ENCODE peak calls at places on chromosomes 2 and 18, in seven cellular contexts. One of them, this sample, is unnamed.

GRCh38 chr2:207408086-207408794 is 121.5 kb upstream of the CREB1 start:
- DNase-seq in stimulated activated CD8-positive, alpha-beta memory T cell treated with anti-CD3 and anti-CD28 coated beads, Interleukin-4, amount 100 ng/mL, for 4 hours: no peak
- DNase-seq in T-helper 9 cell: no peak
- DNase-seq in M059J: peak; percentile 68
- DNase-seq in HepG2: peak; percentile 32
- DNase-seq in OCI-M1: no peak
- DNase-seq in CD4-positive, alpha-beta memory T cell: no peak
- DNase-seq in this sample: peak; percentile 56

GRCh38 chr18:41972067-41973000 is 17.3 kb downstream of the PIK3C3 start:
- DNase-seq in stimulated activated CD8-positive, alpha-beta memory T cell treated with anti-CD3 and anti-CD28 coated beads, Interleukin-4, amount 100 ng/mL, for 4 hours: no peak
- DNase-seq in T-helper 9 cell: no peak
- DNase-seq in M059J: peak; percentile 10
- DNase-seq in HepG2: no peak
- DNase-seq in OCI-M1: peak; percentile 51
- DNase-seq in CD4-positive, alpha-beta memory T cell: no peak
- DNase-seq in this sample: no peak

GRCh38 chr2:180033993-180034894 is 27.1 kb upstream of the CWC22 start:
- DNase-seq in stimulated activated CD8-positive, alpha-beta memory T cell treated with anti-CD3 and anti-CD28 coated beads, Interleukin-4, amount 100 ng/mL, for 4 hours: no peak
- DNase-seq in T-helper 9 cell: no peak
- DNase-seq in M059J: peak; percentile 67
- DNase-seq in HepG2: no peak
- DNase-seq in OCI-M1: peak; percentile 92
- DNase-seq in CD4-positive, alpha-beta memory T cell: no peak
- DNase-seq in this sample: no peak

GRCh38 chr18:36035253-36035652 is 32.1 kb downstream of the RPRD1A start:
- DNase-seq in stimulated activated CD8-positive, alpha-beta memory T cell treated with anti-CD3 and anti-CD28 coated beads, Interleukin-4, amount 100 ng/mL, for 4 hours: no peak
- DNase-seq in T-helper 9 cell: no peak
- DNase-seq in M059J: peak; percentile 70
- DNase-seq in HepG2: no peak
- DNase-seq in OCI-M1: no peak
- DNase-seq in CD4-positive, alpha-beta memory T cell: no peak
- DNase-seq in this sample: no peak

GRCh38 chr2:37776487-37776886 is 105.0 kb upstream of the CDC42EP3 start:
- DNase-seq in stimulated activated CD8-positive, alpha-beta memory T cell treated with anti-CD3 and anti-CD28 coated beads, Interleukin-4, amount 100 ng/mL, for 4 hours: no peak
- DNase-seq in T-helper 9 cell: no peak
- DNase-seq in M059J: peak; percentile 99
- DNase-seq in HepG2: no peak
- DNase-seq in OCI-M1: no peak
- DNase-seq in CD4-positive, alpha-beta memory T cell: no peak
- DNase-seq in this sample: no peak

GRCh38 chr2:172434821-172435607 is 7.6 kb downstream of the ITGA6 start:
- DNase-seq in stimulated activated CD8-positive, alpha-beta memory T cell treated with anti-CD3 and anti-CD28 coated beads, Interleukin-4, amount 100 ng/mL, for 4 hours: peak; percentile 27
- DNase-seq in T-helper 9 cell: no peak
- DNase-seq in M059J: peak; percentile 70
- DNase-seq in HepG2: no peak
- DNase-seq in OCI-M1: peak; percentile 55
- DNase-seq in CD4-positive, alpha-beta memory T cell: peak; percentile 86
- DNase-seq in this sample: no peak

GRCh38 chr18:48325115-48325670 is 84.0 kb downstream of the ZBTB7C start:
- DNase-seq in stimulated activated CD8-positive, alpha-beta memory T cell treated with anti-CD3 and anti-CD28 coated beads, Interleukin-4, amount 100 ng/mL, for 4 hours: no peak
- DNase-seq in T-helper 9 cell: no peak
- DNase-seq in M059J: no peak
- DNase-seq in HepG2: no peak
- DNase-seq in OCI-M1: no peak
- DNase-seq in CD4-positive, alpha-beta memory T cell: no peak
- DNase-seq in this sample: no peak

GRCh38 chr2:66523990-66524389 is 89.1 kb downstream of the MEIS1 start:
- DNase-seq in stimulated activated CD8-positive, alpha-beta memory T cell treated with anti-CD3 and anti-CD28 coated beads, Interleukin-4, amount 100 ng/mL, for 4 hours: no peak
- DNase-seq in T-helper 9 cell: no peak
- DNase-seq in M059J: no peak
- DNase-seq in HepG2: no peak
- DNase-seq in OCI-M1: no peak
- DNase-seq in CD4-positive, alpha-beta memory T cell: no peak
- DNase-seq in this sample: no peak

GRCh38 chr2:42317486-42317885 is 43.5 kb downstream of the COX7A2L start:
- DNase-seq in stimulated activated CD8-positive, alpha-beta memory T cell treated with anti-CD3 and anti-CD28 coated beads, Interleukin-4, amount 100 ng/mL, for 4 hours: no peak
- DNase-seq in T-helper 9 cell: no peak
- DNase-seq in M059J: no peak
- DNase-seq in HepG2: no peak
- DNase-seq in OCI-M1: no peak
- DNase-seq in CD4-positive, alpha-beta memory T cell: no peak
- DNase-seq in this sample: no peak

GRCh38 chr2:197909377-197909776 is 105.0 kb downstream of the PLCL1 start:
- DNase-seq in stimulated activated CD8-positive, alpha-beta memory T cell treated with anti-CD3 and anti-CD28 coated beads, Interleukin-4, amount 100 ng/mL, for 4 hours: no peak
- DNase-seq in T-helper 9 cell: no peak
- DNase-seq in M059J: peak; percentile 4
- DNase-seq in HepG2: no peak
- DNase-seq in OCI-M1: no peak
- DNase-seq in CD4-positive, alpha-beta memory T cell: no peak
- DNase-seq in this sample: no peak

GRCh38 chr2:6724572-6725140 is 141.1 kb downstream of the CMPK2 start:
- DNase-seq in stimulated activated CD8-positive, alpha-beta memory T cell treated with anti-CD3 and anti-CD28 coated beads, Interleukin-4, amount 100 ng/mL, for 4 hours: no peak
- DNase-seq in T-helper 9 cell: no peak
- DNase-seq in M059J: no peak
- DNase-seq in HepG2: no peak
- DNase-seq in OCI-M1: no peak
- DNase-seq in CD4-positive, alpha-beta memory T cell: no peak
- DNase-seq in this sample: no peak

GRCh38 chr2:195202163-195202845 is 454.7 kb upstream of the SLC39A10 start:
- DNase-seq in stimulated activated CD8-positive, alpha-beta memory T cell treated with anti-CD3 and anti-CD28 coated beads, Interleukin-4, amount 100 ng/mL, for 4 hours: no peak
- DNase-seq in T-helper 9 cell: no peak
- DNase-seq in M059J: peak; percentile 61
- DNase-seq in HepG2: no peak
- DNase-seq in OCI-M1: no peak
- DNase-seq in CD4-positive, alpha-beta memory T cell: peak; percentile 20
- DNase-seq in this sample: no peak

GRCh38 chr2:128347701-128348504 is 29.2 kb upstream of the HS6ST1 start:
- DNase-seq in stimulated activated CD8-positive, alpha-beta memory T cell treated with anti-CD3 and anti-CD28 coated beads, Interleukin-4, amount 100 ng/mL, for 4 hours: no peak
- DNase-seq in T-helper 9 cell: no peak
- DNase-seq in M059J: peak; percentile 69
- DNase-seq in HepG2: no peak
- DNase-seq in OCI-M1: no peak
- DNase-seq in CD4-positive, alpha-beta memory T cell: no peak
- DNase-seq in this sample: peak; percentile 74

GRCh38 chr2:129437775-129438174 is 541.7 kb upstream of the RAB6C start:
- DNase-seq in stimulated activated CD8-positive, alpha-beta memory T cell treated with anti-CD3 and anti-CD28 coated beads, Interleukin-4, amount 100 ng/mL, for 4 hours: no peak
- DNase-seq in T-helper 9 cell: no peak
- DNase-seq in M059J: no peak
- DNase-seq in HepG2: no peak
- DNase-seq in OCI-M1: no peak
- DNase-seq in CD4-positive, alpha-beta memory T cell: no peak
- DNase-seq in this sample: no peak

GRCh38 chr2:220670461-220670979 is 901.6 kb downstream of the EPHA4 start:
- DNase-seq in stimulated activated CD8-positive, alpha-beta memory T cell treated with anti-CD3 and anti-CD28 coated beads, Interleukin-4, amount 100 ng/mL, for 4 hours: no peak
- DNase-seq in T-helper 9 cell: no peak
- DNase-seq in M059J: peak; percentile 45
- DNase-seq in HepG2: no peak
- DNase-seq in OCI-M1: no peak
- DNase-seq in CD4-positive, alpha-beta memory T cell: no peak
- DNase-seq in this sample: no peak

GRCh38 chr2:142918624-142919023 is 41.2 kb downstream of the KYNU start:
- DNase-seq in stimulated activated CD8-positive, alpha-beta memory T cell treated with anti-CD3 and anti-CD28 coated beads, Interleukin-4, amount 100 ng/mL, for 4 hours: no peak
- DNase-seq in T-helper 9 cell: no peak
- DNase-seq in M059J: no peak
- DNase-seq in HepG2: no peak
- DNase-seq in OCI-M1: no peak
- DNase-seq in CD4-positive, alpha-beta memory T cell: no peak
- DNase-seq in this sample: no peak

GRCh38 chr2:241564596-241565411 is 6.3 kb downstream of the BOK start:
- DNase-seq in stimulated activated CD8-positive, alpha-beta memory T cell treated with anti-CD3 and anti-CD28 coated beads, Interleukin-4, amount 100 ng/mL, for 4 hours: no peak
- DNase-seq in T-helper 9 cell: no peak
- DNase-seq in M059J: no peak
- DNase-seq in HepG2: no peak
- DNase-seq in OCI-M1: no peak
- DNase-seq in CD4-positive, alpha-beta memory T cell: no peak
- DNase-seq in this sample: no peak

GRCh38 chr18:49645836-49646235 is 84.0 kb downstream of the LIPG start:
- DNase-seq in stimulated activated CD8-positive, alpha-beta memory T cell treated with anti-CD3 and anti-CD28 coated beads, Interleukin-4, amount 100 ng/mL, for 4 hours: no peak
- DNase-seq in T-helper 9 cell: no peak
- DNase-seq in M059J: peak; percentile 60
- DNase-seq in HepG2: no peak
- DNase-seq in OCI-M1: no peak
- DNase-seq in CD4-positive, alpha-beta memory T cell: no peak
- DNase-seq in this sample: peak; percentile 66

GRCh38 chr2:24855022-24855622 is 61.9 kb downstream of the CENPO start:
- DNase-seq in stimulated activated CD8-positive, alpha-beta memory T cell treated with anti-CD3 and anti-CD28 coated beads, Interleukin-4, amount 100 ng/mL, for 4 hours: no peak
- DNase-seq in T-helper 9 cell: no peak
- DNase-seq in M059J: no peak
- DNase-seq in HepG2: no peak
- DNase-seq in OCI-M1: no peak
- DNase-seq in CD4-positive, alpha-beta memory T cell: no peak
- DNase-seq in this sample: no peak

GRCh38 chr18:12886498-12887126 is 2.6 kb upstream of the PTPN2 start:
- DNase-seq in stimulated activated CD8-positive, alpha-beta memory T cell treated with anti-CD3 and anti-CD28 coated beads, Interleukin-4, amount 100 ng/mL, for 4 hours: no peak
- DNase-seq in T-helper 9 cell: no peak
- DNase-seq in M059J: peak; percentile 37
- DNase-seq in HepG2: peak; percentile 52
- DNase-seq in OCI-M1: peak; percentile 67
- DNase-seq in CD4-positive, alpha-beta memory T cell: no peak
- DNase-seq in this sample: no peak

GRCh38 chr2:206193643-206194382 is 34.1 kb downstream of the EEF1B2 start:
- DNase-seq in stimulated activated CD8-positive, alpha-beta memory T cell treated with anti-CD3 and anti-CD28 coated beads, Interleukin-4, amount 100 ng/mL, for 4 hours: no peak
- DNase-seq in T-helper 9 cell: no peak
- DNase-seq in M059J: no peak
- DNase-seq in HepG2: no peak
- DNase-seq in OCI-M1: no peak
- DNase-seq in CD4-positive, alpha-beta memory T cell: no peak
- DNase-seq in this sample: no peak

GRCh38 chr2:150859872-150860271 is 372.4 kb upstream of the RND3 start:
- DNase-seq in stimulated activated CD8-positive, alpha-beta memory T cell treated with anti-CD3 and anti-CD28 coated beads, Interleukin-4, amount 100 ng/mL, for 4 hours: no peak
- DNase-seq in T-helper 9 cell: no peak
- DNase-seq in M059J: no peak
- DNase-seq in HepG2: no peak
- DNase-seq in OCI-M1: no peak
- DNase-seq in CD4-positive, alpha-beta memory T cell: no peak
- DNase-seq in this sample: no peak

GRCh38 chr2:241399941-241400922 is 44.1 kb downstream of the FARP2 start:
- DNase-seq in stimulated activated CD8-positive, alpha-beta memory T cell treated with anti-CD3 and anti-CD28 coated beads, Interleukin-4, amount 100 ng/mL, for 4 hours: no peak
- DNase-seq in T-helper 9 cell: no peak
- DNase-seq in M059J: no peak
- DNase-seq in HepG2: peak; percentile 16
- DNase-seq in OCI-M1: no peak
- DNase-seq in CD4-positive, alpha-beta memory T cell: no peak
- DNase-seq in this sample: no peak

GRCh38 chr2:38496927-38497669 is 105.6 kb downstream of the HNRNPLL start:
- DNase-seq in stimulated activated CD8-positive, alpha-beta memory T cell treated with anti-CD3 and anti-CD28 coated beads, Interleukin-4, amount 100 ng/mL, for 4 hours: no peak
- DNase-seq in T-helper 9 cell: no peak
- DNase-seq in M059J: no peak
- DNase-seq in HepG2: peak; percentile 97
- DNase-seq in OCI-M1: no peak
- DNase-seq in CD4-positive, alpha-beta memory T cell: no peak
- DNase-seq in this sample: no peak

GRCh38 chr2:112674229-112674628 is 28.5 kb downstream of the SLC20A1 start:
- DNase-seq in stimulated activated CD8-positive, alpha-beta memory T cell treated with anti-CD3 and anti-CD28 coated beads, Interleukin-4, amount 100 ng/mL, for 4 hours: no peak
- DNase-seq in T-helper 9 cell: no peak
- DNase-seq in M059J: no peak
- DNase-seq in HepG2: no peak
- DNase-seq in OCI-M1: peak; percentile 86
- DNase-seq in CD4-positive, alpha-beta memory T cell: no peak
- DNase-seq in this sample: no peak

GRCh38 chr2:16218651-16219050 is 278.3 kb downstream of the MYCN start:
- DNase-seq in stimulated activated CD8-positive, alpha-beta memory T cell treated with anti-CD3 and anti-CD28 coated beads, Interleukin-4, amount 100 ng/mL, for 4 hours: no peak
- DNase-seq in T-helper 9 cell: no peak
- DNase-seq in M059J: no peak
- DNase-seq in HepG2: peak; percentile 33
- DNase-seq in OCI-M1: peak; percentile 21
- DNase-seq in CD4-positive, alpha-beta memory T cell: no peak
- DNase-seq in this sample: no peak

GRCh38 chr2:82013641-82014040 is 1709.1 kb upstream of the LRRTM1 start:
- DNase-seq in stimulated activated CD8-positive, alpha-beta memory T cell treated with anti-CD3 and anti-CD28 coated beads, Interleukin-4, amount 100 ng/mL, for 4 hours: no peak
- DNase-seq in T-helper 9 cell: no peak
- DNase-seq in M059J: no peak
- DNase-seq in HepG2: no peak
- DNase-seq in OCI-M1: no peak
- DNase-seq in CD4-positive, alpha-beta memory T cell: no peak
- DNase-seq in this sample: no peak